ENCODE peak calls at places on chromosomes 3 and 15, in seven cellular contexts. U, H, I, O, N, R and L are unnamed samples.

GRCh38 chr3:167736264-167736787 is 805 bp downstream of the SERPINI1 start:
- DNase-seq in N (no peak), O (no peak), U (no peak), R (no peak), H (no peak), I (no peak), L (no peak)

GRCh38 chr3:182105875-182106274 is 394.1 kb downstream of the SOX2 start:
- DNase-seq in R (no peak), U (no peak), N (no peak), H (peak; percentile 12), I (no peak), O (no peak), L (no peak)

GRCh38 chr3:40940651-40941050 is 258.7 kb upstream of the CTNNB1 start:
- DNase-seq in N (no peak), U (no peak), I (no peak), H (no peak), O (no peak), R (no peak), L (no peak)

GRCh38 chr15:68578960-68579935 is at the start of gene CORO2B:
- DNase-seq in R (peak; percentile 47), I (peak; percentile 53), H (peak; percentile 32), U (peak; percentile 31), O (peak; percentile 77), N (no peak), L (no peak)

GRCh38 chr15:65310431-65311137 is 6.1 kb downstream of the RNU5B-1 start:
- DNase-seq in O (no peak), N (no peak), R (peak; percentile 15), I (no peak), U (no peak), H (peak; percentile 36), L (no peak)

GRCh38 chr3:157127268-157127667 is 32.7 kb downstream of the CCNL1 start:
- DNase-seq in O (no peak), R (peak; percentile 30), U (no peak), I (no peak), N (peak; percentile 42), H (no peak), L (no peak)

GRCh38 chr3:20406621-20407020 is 220.6 kb upstream of the SGO1 start:
- DNase-seq in R (no peak), N (no peak), H (no peak), O (peak; percentile 20), I (peak; percentile 42), U (no peak), L (no peak)

GRCh38 chr15:94107652-94108051 is 123.7 kb upstream of the MCTP2 start:
- DNase-seq in I (no peak), N (no peak), R (no peak), H (no peak), O (no peak), U (no peak), L (no peak)

GRCh38 chr15:89401636-89402252 is 67.1 kb upstream of the POLG start:
- DNase-seq in I (peak; percentile 67), U (peak; percentile 53), H (peak; percentile 31), N (no peak), R (peak; percentile 85), O (no peak), L (no peak)

GRCh38 chr3:18301781-18302180 is 123.4 kb downstream of the SATB1 start:
- DNase-seq in R (no peak), H (no peak), N (no peak), I (no peak), U (no peak), O (no peak), L (no peak)

GRCh38 chr3:189324538-189325138 is 152.9 kb downstream of the TPRG1 start:
- DNase-seq in H (peak; percentile 81), N (no peak), O (no peak), I (peak; percentile 82), R (peak; percentile 72), U (peak; percentile 98), L (no peak)

GRCh38 chr3:188199386-188199785 is 45.4 kb downstream of the LPP start:
- DNase-seq in R (no peak), N (no peak), U (no peak), I (no peak), O (no peak), H (no peak), L (no peak)

GRCh38 chr3:188204516-188204915 is 50.6 kb downstream of the LPP start:
- DNase-seq in N (no peak), R (no peak), U (no peak), H (no peak), I (no peak), O (no peak), L (no peak)

GRCh38 chr3:188205992-188206416 is 52.0 kb downstream of the LPP start:
- DNase-seq in R (no peak), I (no peak), H (no peak), O (peak; percentile 33), N (no peak), U (peak; percentile 64), L (no peak)

GRCh38 chr3:188198760-188199327 is 44.9 kb downstream of the LPP start:
- DNase-seq in R (no peak), N (no peak), U (no peak), O (no peak), I (no peak), H (no peak), L (no peak)

DNA sequence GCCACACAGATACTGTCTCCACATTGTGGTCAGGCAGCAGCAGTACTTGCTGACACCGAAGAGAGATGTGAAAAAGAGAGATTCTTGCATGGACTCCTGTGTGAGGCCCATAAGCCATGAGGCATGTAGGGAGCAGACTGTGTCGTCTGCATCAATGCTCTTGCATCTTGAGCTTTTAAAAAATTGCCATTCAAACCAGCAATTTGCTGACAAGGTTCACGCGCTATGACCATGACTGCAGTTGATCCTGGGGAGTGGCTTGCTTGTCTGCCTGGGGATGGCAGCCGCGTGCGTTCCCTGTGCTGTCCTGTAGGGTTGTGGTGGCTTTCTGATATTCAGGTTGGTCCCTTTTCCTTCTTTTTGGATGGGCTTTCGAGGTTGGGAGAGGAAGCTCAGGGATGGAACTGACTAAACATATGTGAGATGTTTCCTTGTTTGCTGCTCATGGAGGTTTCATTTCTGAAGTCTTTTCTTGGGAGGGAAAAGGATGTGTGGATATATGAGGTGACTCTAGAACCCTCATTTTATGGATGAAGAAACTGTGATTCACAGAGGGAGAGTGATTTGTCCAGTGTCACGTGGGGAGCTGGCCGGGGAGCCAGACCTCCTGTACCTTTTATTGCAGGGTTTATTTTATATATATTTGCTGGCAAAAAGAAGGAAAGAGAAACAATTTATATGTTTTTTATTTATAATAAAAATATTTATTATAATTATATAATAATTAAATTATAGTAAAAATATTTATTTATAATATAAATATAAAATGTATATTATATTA is 48.6 kb downstream of the LPP start:
- DNase-seq in I (no peak), H (no peak), U (peak; percentile 62), N (no peak), R (no peak), O (no peak), L (peak; percentile 21)
- TF ChIP-seq CTCF in I (no peak), H (no peak), U (no peak), N (peak; percentile 26), R (no peak), O (peak; percentile 19), L (no peak)

GRCh38 chr3:165191476-165191875 is 4.7 kb downstream of the SLITRK3 start:
- DNase-seq in I (no peak), R (no peak), O (no peak), U (no peak), N (no peak), H (no peak), L (no peak)
- TF ChIP-seq CTCF in I (no peak), R (no peak), O (no peak), U (no peak), N (no peak), H (no peak), L (no peak)

GRCh38 chr3:139457066-139457465 is 19.2 kb downstream of the RBP2 start:
- DNase-seq in O (no peak), H (no peak), I (no peak), R (no peak), N (no peak), U (no peak), L (no peak)

GRCh38 chr3:139460096-139460495 is 16.2 kb downstream of the RBP2 start:
- DNase-seq in I (no peak), U (no peak), O (no peak), R (no peak), N (no peak), H (peak; percentile 8), L (no peak)

GRCh38 chr3:139458348-139458747 is 18.0 kb downstream of the RBP2 start:
- DNase-seq in O (no peak), R (no peak), H (no peak), N (no peak), U (no peak), I (no peak), L (no peak)

GRCh38 chr3:139456391-139456790 is 19.9 kb downstream of the RBP2 start:
- DNase-seq in H (no peak), R (no peak), I (no peak), N (no peak), O (no peak), U (no peak), L (no peak)

GRCh38 chr3:139455855-139456254 is 20.5 kb downstream of the RBP2 start:
- DNase-seq in O (peak; percentile 23), H (no peak), I (no peak), U (no peak), R (no peak), N (no peak), L (no peak)
- TF ChIP-seq CTCF in O (peak; percentile 27), H (no peak), I (peak; percentile 10), U (no peak), R (no peak), N (no peak), L (peak; percentile 28)

GRCh38 chr3:194300392-194300758 is 50.8 kb downstream of the CPN2 start:
- DNase-seq in O (peak; percentile 85), I (peak; percentile 34), R (peak; percentile 39), N (no peak), H (peak; percentile 73), U (no peak), L (peak; percentile 67)
- TF ChIP-seq CTCF in O (peak; percentile 47), I (peak; percentile 7), R (no peak), N (peak; percentile 13), H (peak; percentile 21), U (no peak), L (no peak)

DNA sequence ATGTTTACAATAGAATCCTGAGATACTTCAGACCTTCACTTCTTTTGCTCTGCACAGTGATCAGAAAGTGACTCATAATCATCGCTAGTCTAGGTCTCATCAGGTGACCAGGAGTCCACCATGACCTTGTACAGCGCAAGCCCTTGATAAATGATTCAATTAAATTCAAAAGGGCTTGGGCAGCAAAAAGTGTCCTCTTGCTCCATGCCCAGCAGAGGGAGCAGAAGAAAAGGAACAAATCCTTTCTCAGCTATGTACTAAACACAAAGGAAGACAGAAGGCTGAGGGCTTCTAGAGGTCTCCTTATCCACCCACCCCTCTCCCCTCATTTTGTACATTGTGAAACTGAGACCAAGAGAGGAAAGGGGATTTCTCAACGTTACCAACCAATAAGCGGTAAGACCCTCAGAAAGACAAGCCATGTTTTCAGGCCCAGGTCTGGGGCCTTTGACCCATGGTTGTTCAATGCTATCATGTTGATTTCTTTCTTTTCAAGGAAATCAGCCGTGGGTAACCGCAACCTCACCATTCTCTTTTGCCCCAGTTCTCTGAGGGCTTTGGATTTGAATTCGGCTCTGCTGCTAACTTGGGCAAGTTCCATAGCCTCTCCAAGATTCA is 74.8 kb downstream of the AQP9 start:
- DNase-seq in O (peak; percentile 62), R (peak; percentile 55), H (peak; percentile 44), N (no peak), I (peak; percentile 66), U (peak; percentile 76), L (no peak)
- TF ChIP-seq CTCF in O (peak; percentile 65), R (peak; percentile 62), H (peak; percentile 64), N (peak; percentile 57), I (peak; percentile 66), U (peak; percentile 82), L (peak; percentile 54)

GRCh38 chr3:185069583-185070030 is 83.3 kb downstream of the C3orf70 start:
- DNase-seq in N (no peak), R (no peak), I (no peak), U (no peak), H (no peak), O (peak; percentile 80), L (no peak)
- TF ChIP-seq CTCF in N (peak; percentile 30), R (no peak), I (no peak), U (no peak), H (no peak), O (peak; percentile 54), L (no peak)